ENCODE peak calls at places on chromosome 16, in four cellular contexts. S, R, F and Y are unnamed samples.

GRCh38 chr16:73254983-73255382 is 207.1 kb upstream of the ZFHX3 start:
- DNase-seq in S (no peak), R (no peak), F (no peak), Y (no peak)

GRCh38 chr16:85446846-85447656 is 166.1 kb upstream of the GSE1 start:
- DNase-seq in S (peak; percentile 78), R (no peak), F (peak; percentile 21), Y (peak; percentile 17)

GRCh38 chr16:35753559-35754390 is 2294.4 kb downstream of the TP53TG3F start:
- DNase-seq in S (no peak), R (no peak), F (no peak), Y (no peak)

GRCh38 chr16:30570621-30571443 is 682 bp downstream of the ZNF688 start:
- DNase-seq in S (no peak), R (peak; percentile 22), F (no peak), Y (no peak)

GRCh38 chr16:9763505-9763904 is 418.7 kb downstream of the GRIN2A start:
- DNase-seq in S (no peak), R (no peak), F (no peak), Y (no peak)

GRCh38 chr16:89722392-89723278 is 1.3 kb downstream of the ZNF276 start:
- DNase-seq in S (peak; percentile 95), R (peak; percentile 66), F (peak; percentile 77), Y (peak; percentile 87)

GRCh38 chr16:85681255-85681654 is 7.5 kb downstream of the GINS2 start:
- DNase-seq in S (peak; percentile 78), R (no peak), F (no peak), Y (no peak)

GRCh38 chr16:57884655-57885133 is 82.4 kb upstream of the KIFC3 start:
- DNase-seq in S (no peak), R (no peak), F (no peak), Y (no peak)

GRCh38 chr16:26648851-26649250 is 417.9 kb upstream of the C16orf82 start:
- DNase-seq in S (no peak), R (no peak), F (no peak), Y (no peak)

DNA sequence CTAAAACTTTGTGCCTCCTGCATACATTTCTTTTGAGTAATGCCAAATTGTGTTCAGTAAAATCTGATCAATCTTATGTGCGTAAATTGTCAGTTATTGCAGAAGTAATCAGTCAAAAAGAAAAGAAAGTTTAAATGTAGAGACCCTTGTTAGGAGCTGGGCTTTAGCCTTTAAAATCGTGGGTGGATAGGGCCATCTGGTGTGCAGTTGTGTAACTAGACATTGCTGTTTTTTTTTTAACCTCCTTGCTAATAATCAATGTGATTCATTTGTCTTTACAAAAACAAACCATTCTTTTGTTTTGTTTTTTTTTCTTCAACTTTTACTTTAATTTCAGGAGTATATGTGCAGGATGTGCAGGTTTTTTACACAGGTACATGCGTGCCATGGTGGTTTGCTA is 5.3 kb upstream of the WWOX start:
- DNase-seq in S (no peak), R (no peak), F (no peak), Y (no peak)
- TF ChIP-seq CTCF in S (no peak), R (no peak), F (no peak), Y (no peak)

DNA sequence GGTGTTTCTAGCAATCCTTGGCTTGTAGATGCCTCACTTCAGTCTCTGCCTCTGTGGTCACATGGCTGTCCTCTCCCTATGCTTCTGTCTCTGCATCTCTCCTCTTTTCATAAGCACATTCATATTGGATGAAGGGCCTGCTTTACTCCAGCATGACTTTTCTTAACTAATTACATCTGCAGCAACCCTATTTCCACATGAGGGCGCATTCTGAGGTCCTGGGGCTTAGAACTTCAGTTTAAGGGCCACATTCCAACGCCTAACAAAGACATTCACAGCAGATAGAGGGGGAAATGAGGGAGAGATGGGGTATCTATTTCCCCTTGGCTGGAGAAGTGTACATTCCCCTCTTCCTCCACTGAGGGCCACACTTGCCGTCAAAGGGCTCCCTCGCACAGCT is 489.1 kb upstream of the SALL1 start:
- DNase-seq in S (no peak), R (no peak), F (no peak), Y (no peak)
- TF ChIP-seq CTCF in S (no peak), R (no peak), F (no peak), Y (no peak)

DNA sequence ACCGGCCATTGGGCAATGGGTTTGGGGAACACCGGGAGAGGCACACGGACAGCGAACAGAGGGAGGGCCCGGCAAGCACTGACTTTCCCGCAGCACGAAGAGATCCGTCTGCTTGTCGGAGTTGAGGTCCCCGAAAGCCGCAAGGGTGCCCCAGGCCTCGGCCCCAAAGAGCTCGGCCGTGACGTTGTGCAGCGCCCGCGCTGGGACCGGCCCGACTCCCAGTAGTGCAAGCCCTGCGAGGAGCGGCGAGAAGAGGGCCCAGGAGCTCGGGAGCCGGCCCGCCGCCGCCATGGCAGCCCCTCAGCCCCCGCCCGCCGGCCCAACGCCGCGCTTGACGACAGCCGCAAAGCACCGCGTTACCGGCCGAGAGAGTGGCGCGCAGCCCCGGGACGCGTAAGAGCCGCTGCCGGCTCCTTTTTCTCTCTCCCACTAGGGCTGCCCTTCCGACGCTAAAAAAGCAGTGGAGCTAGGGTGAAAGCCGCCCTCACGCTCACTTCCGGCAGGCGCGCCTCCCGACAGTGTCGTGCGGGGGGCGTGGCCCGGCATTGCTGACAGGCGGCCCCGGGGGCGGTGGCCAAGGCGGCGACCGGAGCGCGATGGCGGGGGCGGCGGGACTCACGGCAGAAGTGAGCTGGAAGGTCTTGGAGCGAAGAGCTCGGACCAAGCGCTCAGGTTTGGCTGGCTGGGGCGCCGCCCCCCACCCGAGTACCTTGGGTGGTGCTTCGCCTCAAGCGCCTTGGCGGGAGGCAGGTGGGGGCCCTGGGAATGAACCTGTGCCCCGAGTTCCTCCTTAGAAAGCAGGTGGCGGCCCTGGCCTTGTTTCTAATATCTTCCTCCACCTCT is at the start of the genes ITFG1 and PHKB:
- DNase-seq in S (peak; percentile 97), R (peak; percentile 86), F (peak; percentile 86), Y (peak; percentile 97)
- TF ChIP-seq CTCF in S (no peak), R (no peak), F (no peak), Y (no peak)

DNA sequence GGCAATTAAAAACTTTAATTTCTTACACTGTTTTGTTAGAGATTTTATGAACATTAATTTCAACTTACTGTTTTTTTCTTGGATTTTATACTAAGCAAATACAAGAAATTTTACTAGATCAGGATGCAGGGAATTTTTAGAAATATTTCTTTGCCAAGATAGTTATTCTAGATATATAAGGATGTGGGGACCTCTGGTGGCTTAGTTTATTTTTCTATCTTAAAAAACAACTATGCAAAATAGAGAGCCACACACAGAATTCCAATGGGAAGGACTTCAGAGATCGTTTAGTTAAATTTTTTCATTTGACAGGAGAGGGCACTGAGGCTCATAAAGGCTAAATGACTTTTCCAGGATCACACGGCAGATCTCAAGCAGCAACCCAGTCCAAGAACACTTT is 23.0 kb upstream of the CAPNS2 start:
- DNase-seq in S (no peak), R (no peak), F (no peak), Y (no peak)
- TF ChIP-seq CTCF in S (no peak), R (peak; percentile 28), F (no peak), Y (no peak)

DNA sequence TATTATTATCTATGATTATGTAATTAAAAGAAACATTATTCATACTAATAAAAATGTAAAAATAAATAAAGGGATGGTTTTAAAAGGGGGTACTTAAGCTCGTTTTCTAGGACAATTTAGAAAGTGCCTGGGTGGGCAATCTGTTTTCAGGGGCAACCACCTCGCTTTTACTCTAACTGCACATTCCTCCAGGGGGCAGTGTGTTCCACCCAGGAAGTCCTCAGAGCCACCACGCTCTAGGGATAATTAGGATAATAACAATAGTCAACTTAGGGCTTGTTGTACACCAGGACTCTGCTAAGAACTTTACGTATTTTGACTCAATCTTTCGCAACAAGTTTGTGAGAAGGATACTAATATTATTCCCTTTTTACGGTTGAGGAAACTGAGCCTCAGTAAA is 396.7 kb upstream of the MAF start:
- DNase-seq in S (no peak), R (no peak), F (no peak), Y (peak; percentile 33)
- TF ChIP-seq CTCF in S (no peak), R (peak; percentile 13), F (peak; percentile 58), Y (peak; percentile 41)

GRCh38 chr16:2008009-2008526 is 1.6 kb downstream of the ZNF598 start:
- DNase-seq in S (peak; percentile 81), R (no peak), F (no peak), Y (peak; percentile 67)

GRCh38 chr16:2008631-2009301 is 855 bp downstream of the ZNF598 start:
- DNase-seq in S (no peak), R (no peak), F (no peak), Y (peak; percentile 66)

GRCh38 chr16:2007081-2007836 is 2.4 kb downstream of the ZNF598 start:
- DNase-seq in S (no peak), R (no peak), F (no peak), Y (no peak)

GRCh38 chr16:2009302-2009711 is 314 bp downstream of the ZNF598 start:
- DNase-seq in S (no peak), R (no peak), F (no peak), Y (peak; percentile 28)

GRCh38 chr16:2009791-2010510 is at the start of gene ZNF598:
- DNase-seq in S (peak; percentile 89), R (peak; percentile 74), F (no peak), Y (peak; percentile 83)
- TF ChIP-seq CTCF in S (no peak), R (no peak), F (no peak), Y (no peak)

GRCh38 chr16:87812200-87812656 is 46.4 kb upstream of the KLHDC4 start:
- DNase-seq in S (no peak), R (no peak), F (no peak), Y (no peak)

GRCh38 chr16:87809150-87809902 is 43.5 kb upstream of the KLHDC4 start:
- DNase-seq in S (no peak), R (no peak), F (peak; percentile 92), Y (peak; percentile 58)

GRCh38 chr16:87806246-87806607 is 40.4 kb upstream of the KLHDC4 start:
- DNase-seq in S (no peak), R (no peak), F (no peak), Y (peak; percentile 77)

GRCh38 chr16:87806608-87807546 is 41.1 kb upstream of the KLHDC4 start:
- DNase-seq in S (peak; percentile 79), R (peak; percentile 24), F (peak; percentile 53), Y (peak; percentile 81)

GRCh38 chr16:87808108-87808507 is 42.3 kb upstream of the KLHDC4 start:
- DNase-seq in S (no peak), R (no peak), F (no peak), Y (no peak)
- TF ChIP-seq CTCF in S (no peak), R (no peak), F (no peak), Y (no peak)